ENCODE peak calls at places on chromosomes 12 and 14, in nine cellular contexts. T is NCI-H446; J is nucleus accumbens; K is fibroblast of lung; L is HCT116; X is stimulated activated CD8-positive, alpha-beta memory T cell treated with anti-CD3 and anti-CD28 coated beads, Interleukin-15, amount 100 ng/mL, for 1 hour; H is NCI-H1092 treated with DMSO at 0.1 percent for 48 hours; O is ascending aorta; B is lower lobe of right lung. Z is an unnamed sample.

GRCh38 chr14:76065519-76065918 is 80.0 kb downstream of the IFT43 start:
- DNase-seq in T (no peak), J (no peak), K (no peak), L (no peak), X (no peak), H (no peak), O (no peak), B (no peak), Z (no peak)

GRCh38 chr12:65278576-65279386 is at the start of gene MSRB3:
- DNase-seq in T (no peak), J (peak), K (peak), L (peak), X (no peak), H (no peak), O (peak), B (peak), Z (no peak)

GRCh38 chr12:69589082-69589481 is 3.8 kb downstream of the CCT2 start:
- DNase-seq in T (no peak), J (no peak), K (no peak), L (no peak), X (no peak), H (no peak), O (no peak), B (no peak), Z (no peak)

GRCh38 chr14:22689186-22689585 is 45.0 kb upstream of the OR6J1 start:
- DNase-seq in T (no peak), J (no peak), K (peak), L (peak), X (no peak), H (no peak), O (no peak), B (no peak), Z (no peak)

GRCh38 chr12:6923003-6923732 is 4.6 kb upstream of the ATN1 start:
- DNase-seq in T (no peak), J (no peak), K (no peak), L (no peak), X (no peak), H (no peak), O (no peak), B (peak), Z (no peak)

GRCh38 chr12:133135747-133136146 is 5.3 kb downstream of the ZNF10 start:
- DNase-seq in T (no peak), J (no peak), K (no peak), L (no peak), X (no peak), H (no peak), O (no peak), B (no peak), Z (no peak)

GRCh38 chr14:22489247-22489551 is 99.8 kb downstream of the DAD1 start:
- DNase-seq in T (no peak), J (no peak), K (no peak), L (no peak), X (no peak), H (no peak), O (no peak), B (no peak), Z (no peak)

GRCh38 chr12:84596276-84596675 is 316.3 kb downstream of the SLC6A15 start:
- DNase-seq in T (no peak), J (no peak), K (no peak), L (no peak), X (no peak), H (no peak), O (no peak), B (no peak), Z (no peak)

GRCh38 chr12:5246196-5246595 is 185.7 kb upstream of the NTF3 start:
- DNase-seq in T (no peak), J (no peak), K (no peak), L (no peak), X (no peak), H (no peak), O (no peak), B (no peak), Z (no peak)

GRCh38 chr12:4649358-4649661 is 396 bp downstream of the NDUFA9 start:
- DNase-seq in T (no peak), J (no peak), K (no peak), L (no peak), X (no peak), H (peak), O (no peak), B (no peak), Z (no peak)

GRCh38 chr14:22039938-22040780 is 366.5 kb upstream of the OR4E1 start:
- DNase-seq in T (no peak), J (no peak), K (no peak), L (peak), X (no peak), H (no peak), O (no peak), B (no peak), Z (peak)

GRCh38 chr14:106556665-106557289 is 1030.4 kb downstream of the TMEM121 start:
- DNase-seq in T (peak), J (no peak), K (no peak), L (no peak), X (peak), H (no peak), O (no peak), B (peak), Z (peak)

GRCh38 chr14:106268013-106268727 is 741.8 kb downstream of the TMEM121 start:
- DNase-seq in T (peak), J (no peak), K (no peak), L (no peak), X (peak), H (no peak), O (peak), B (peak), Z (peak)

GRCh38 chr14:73696466-73697390 is 17.5 kb downstream of the PNMA1 start:
- DNase-seq in T (no peak), J (no peak), K (peak), L (peak), X (no peak), H (no peak), O (no peak), B (no peak), Z (no peak)

GRCh38 chr12:56081393-56082347 is 1.7 kb downstream of the ERBB3 start:
- DNase-seq in T (no peak), J (peak), K (no peak), L (no peak), X (no peak), H (no peak), O (no peak), B (no peak), Z (no peak)

GRCh38 chr14:39360316-39360715 is 71.9 kb downstream of the FBXO33 start:
- DNase-seq in T (no peak), J (no peak), K (no peak), L (no peak), X (no peak), H (no peak), O (no peak), B (no peak), Z (no peak)